ENCODE peak calls at places on chromosome 3, in nine cellular contexts. M is B cell, O is progenitor cell of endocrine pancreas, N is Calu3, X is psoas muscle, E is cardiac muscle cell, D is AG09309, P is transverse colon, I is endothelial cell. H is an unnamed sample.
A peak's percentile ranks its signal among the peaks of the same experiment; 100 is the strongest.

GRCh38 chr3:38116471-38117162 is 20.3 kb downstream of the ACAA1 start:
- DNase-seq in M (no peak), O (no peak), N (peak; percentile 26), X (no peak), E (no peak), D (no peak), P (peak; percentile 35), I (no peak), H (no peak)

GRCh38 chr3:139546772-139547171 is 7.2 kb upstream of the RBP1 start:
- DNase-seq in M (no peak), O (no peak), N (no peak), X (no peak), E (no peak), D (no peak), P (no peak), I (no peak), H (no peak)

GRCh38 chr3:195868866-195869412 is 39.4 kb downstream of the TNK2 start:
- DNase-seq in M (peak; percentile 28), O (no peak), N (no peak), X (no peak), E (no peak), D (no peak), P (no peak), I (no peak), H (no peak)

GRCh38 chr3:172869356-172869755 is 118.8 kb downstream of the ECT2 start:
- DNase-seq in M (no peak), O (no peak), N (peak; percentile 9), X (no peak), E (peak; percentile 71), D (peak; percentile 16), P (peak; percentile 18), I (no peak), H (no peak)

GRCh38 chr3:115785782-115786181 is 162.5 kb downstream of the GAP43 start:
- DNase-seq in M (no peak), O (no peak), N (no peak), X (no peak), E (no peak), D (no peak), P (no peak), I (no peak), H (no peak)

GRCh38 chr3:152811974-152812760 is 22.8 kb upstream of the P2RY1 start:
- DNase-seq in M (no peak), O (no peak), N (no peak), X (no peak), E (no peak), D (no peak), P (no peak), I (no peak), H (no peak)

GRCh38 chr3:182715006-182715405 is 78.3 kb upstream of the ATP11B start:
- DNase-seq in M (no peak), O (no peak), N (no peak), X (no peak), E (no peak), D (no peak), P (no peak), I (no peak), H (no peak)

GRCh38 chr3:159356606-159357005 is 554.8 kb downstream of the MFSD1 start:
- DNase-seq in M (no peak), O (no peak), N (no peak), X (no peak), E (no peak), D (no peak), P (no peak), I (no peak), H (no peak)

GRCh38 chr3:16322189-16322588 is 57.2 kb downstream of the OXNAD1 start:
- DNase-seq in M (no peak), O (no peak), N (no peak), X (no peak), E (no peak), D (no peak), P (no peak), I (no peak), H (no peak)

GRCh38 chr3:66041116-66041515 is 2.4 kb upstream of the MAGI1 start:
- DNase-seq in M (no peak), O (no peak), N (no peak), X (no peak), E (peak; percentile 39), D (peak; percentile 55), P (no peak), I (no peak), H (no peak)

GRCh38 chr3:67437789-67438188 is 216.6 kb downstream of the SUCLG2 start:
- DNase-seq in M (no peak), O (no peak), N (no peak), X (no peak), E (no peak), D (no peak), P (no peak), I (no peak), H (no peak)

GRCh38 chr3:181700168-181701087 is 11.3 kb upstream of the SOX2 start:
- DNase-seq in M (peak; percentile 60), O (peak; percentile 54), N (peak; percentile 87), X (peak; percentile 44), E (peak; percentile 81), D (peak; percentile 11), P (peak; percentile 64), I (peak; percentile 81), H (peak; percentile 72)

GRCh38 chr3:46661776-46662766 is 31.4 kb downstream of the ALS2CL start:
- DNase-seq in M (no peak), O (peak; percentile 8), N (no peak), X (no peak), E (no peak), D (no peak), P (peak; percentile 3), I (peak; percentile 2), H (no peak)

GRCh38 chr3:59313365-59313764 is 263.5 kb upstream of the CFAP20DC start:
- DNase-seq in M (no peak), O (no peak), N (peak; percentile 16), X (peak; percentile 15), E (peak; percentile 63), D (no peak), P (peak; percentile 44), I (peak; percentile 71), H (no peak)

GRCh38 chr3:143267984-143268383 is 148.4 kb downstream of the CHST2 start:
- DNase-seq in M (no peak), O (no peak), N (no peak), X (no peak), E (no peak), D (no peak), P (no peak), I (no peak), H (no peak)

GRCh38 chr3:150180349-150180748 is 209.7 kb upstream of the PFN2 start:
- DNase-seq in M (no peak), O (no peak), N (no peak), X (no peak), E (peak; percentile 80), D (peak; percentile 45), P (no peak), I (no peak), H (no peak)

GRCh38 chr3:137924628-137925027 is 85.3 kb upstream of the CLDN18 start:
- DNase-seq in M (no peak), O (no peak), N (no peak), X (no peak), E (no peak), D (no peak), P (no peak), I (no peak), H (no peak)

GRCh38 chr3:182565916-182566524 is 227.3 kb upstream of the ATP11B start:
- DNase-seq in M (no peak), O (no peak), N (no peak), X (no peak), E (no peak), D (no peak), P (no peak), I (no peak), H (no peak)

GRCh38 chr3:17473761-17474160 is 268.7 kb downstream of the TBC1D5 start:
- DNase-seq in M (no peak), O (no peak), N (no peak), X (no peak), E (peak; percentile 27), D (no peak), P (no peak), I (no peak), H (no peak)
- TF ChIP-seq CTCF in M (no peak), O (no peak), N (no peak), X (no peak), E (peak; percentile 23), D (no peak), P (no peak), I (peak; percentile 27), H (no peak)

GRCh38 chr3:117526485-117527079 is 817.0 kb downstream of the TUSC7 start:
- DNase-seq in M (no peak), O (no peak), N (peak; percentile 49), X (no peak), E (peak; percentile 44), D (no peak), P (peak; percentile 30), I (peak; percentile 49), H (peak; percentile 39)
- TF ChIP-seq CTCF in M (peak; percentile 64), O (peak; percentile 75), N (no peak), X (peak; percentile 32), E (peak; percentile 61), D (peak; percentile 36), P (peak; percentile 68), I (peak; percentile 87), H (peak; percentile 24)

DNA sequence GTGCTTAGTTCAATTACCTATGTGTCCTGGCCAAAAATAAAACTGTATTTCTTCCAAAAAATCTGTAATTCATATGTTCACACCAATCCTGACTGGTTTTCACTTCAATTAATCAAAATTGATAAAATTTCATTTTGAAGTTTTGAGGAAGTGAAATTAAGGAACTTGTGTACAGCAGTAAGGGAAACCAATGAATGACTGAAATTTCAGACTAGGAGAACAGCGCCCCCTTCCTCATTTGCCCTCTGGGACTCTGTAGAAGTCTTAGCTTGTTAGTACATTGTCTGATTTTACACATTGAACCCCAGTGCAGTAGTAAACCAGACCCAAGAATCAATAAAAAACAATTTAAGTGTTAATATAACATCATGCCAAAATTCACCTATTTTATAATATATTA is 495.3 kb upstream of the AGTR1 start:
- DNase-seq in M (no peak), O (no peak), N (no peak), X (no peak), E (no peak), D (no peak), P (no peak), I (no peak), H (no peak)
- TF ChIP-seq CTCF in M (no peak), O (peak; percentile 28), N (no peak), X (no peak), E (no peak), D (no peak), P (no peak), I (no peak), H (no peak)

GRCh38 chr3:118943597-118943996 is 91.0 kb downstream of the IGSF11 start:
- DNase-seq in M (no peak), O (no peak), N (no peak), X (no peak), E (peak; percentile 2), D (no peak), P (no peak), I (no peak), H (no peak)

GRCh38 chr3:118948146-118948545 is 86.5 kb downstream of the IGSF11 start:
- DNase-seq in M (no peak), O (no peak), N (no peak), X (no peak), E (no peak), D (no peak), P (no peak), I (no peak), H (no peak)

GRCh38 chr3:118942651-118943050 is 92.0 kb downstream of the IGSF11 start:
- DNase-seq in M (no peak), O (no peak), N (no peak), X (no peak), E (no peak), D (no peak), P (no peak), I (no peak), H (no peak)

GRCh38 chr3:118946449-118946848 is 88.2 kb downstream of the IGSF11 start:
- DNase-seq in M (no peak), O (no peak), N (no peak), X (no peak), E (no peak), D (no peak), P (no peak), I (no peak), H (no peak)

GRCh38 chr3:118945834-118946233 is 88.8 kb downstream of the IGSF11 start:
- DNase-seq in M (no peak), O (no peak), N (no peak), X (no peak), E (no peak), D (no peak), P (no peak), I (no peak), H (no peak)
- TF ChIP-seq CTCF in M (no peak), O (no peak), N (no peak), X (no peak), E (no peak), D (no peak), P (no peak), I (no peak), H (no peak)